ENCODE peak calls at places on chromosomes 4 and X, in seven cellular contexts. One of them, this sample, is unnamed.
A peak's percentile ranks its signal among the peaks of the same experiment; 100 is the strongest.

GRCh38 chr4:77418333-77418732 is 187.3 kb upstream of the CXCL13 start:
- DNase-seq in dermis blood vessel endothelial cell: peak; percentile 7
- DNase-seq in fibroblast of the conjunctiva: no peak
- DNase-seq in upper lobe of right lung: no peak
- DNase-seq in dorsolateral prefrontal cortex: no peak
- DNase-seq in BJ: no peak
- DNase-seq in T-helper 9 cell: no peak
- DNase-seq in this sample: no peak

GRCh38 chr4:94934201-94934600 is 176.4 kb downstream of the BMPR1B start:
- DNase-seq in dermis blood vessel endothelial cell: no peak
- DNase-seq in T-helper 9 cell: no peak
- DNase-seq in upper lobe of right lung: no peak
- DNase-seq in dorsolateral prefrontal cortex: no peak
- DNase-seq in fibroblast of the conjunctiva: no peak
- DNase-seq in BJ: no peak
- DNase-seq in this sample: no peak

GRCh38 chrX:154040307-154040756 is 20.6 kb upstream of the IRAK1 start:
- DNase-seq in fibroblast of the conjunctiva: peak; percentile 55
- DNase-seq in T-helper 9 cell: no peak
- DNase-seq in BJ: peak; percentile 89
- DNase-seq in upper lobe of right lung: no peak
- DNase-seq in dermis blood vessel endothelial cell: peak; percentile 62
- DNase-seq in dorsolateral prefrontal cortex: no peak
- DNase-seq in this sample: no peak

GRCh38 chr4:46931981-46932380 is 22.9 kb upstream of the COX7B2 start:
- DNase-seq in T-helper 9 cell: no peak
- DNase-seq in dorsolateral prefrontal cortex: peak; percentile 43
- DNase-seq in fibroblast of the conjunctiva: no peak
- DNase-seq in BJ: no peak
- DNase-seq in dermis blood vessel endothelial cell: peak; percentile 62
- DNase-seq in upper lobe of right lung: no peak
- DNase-seq in this sample: no peak

GRCh38 chrX:48493890-48494364 is 14.9 kb upstream of the PORCN start:
- DNase-seq in T-helper 9 cell: no peak
- DNase-seq in dermis blood vessel endothelial cell: peak; percentile 63
- DNase-seq in upper lobe of right lung: no peak
- DNase-seq in dorsolateral prefrontal cortex: no peak
- DNase-seq in BJ: no peak
- DNase-seq in fibroblast of the conjunctiva: no peak
- DNase-seq in this sample: no peak

GRCh38 chrX:7088968-7089615 is 58.4 kb upstream of the STS start:
- DNase-seq in T-helper 9 cell: peak; percentile 13
- DNase-seq in upper lobe of right lung: no peak
- DNase-seq in BJ: no peak
- DNase-seq in dorsolateral prefrontal cortex: no peak
- DNase-seq in fibroblast of the conjunctiva: no peak
- DNase-seq in dermis blood vessel endothelial cell: peak; percentile 17
- DNase-seq in this sample: peak; percentile 73

GRCh38 chrX:154411981-154412340 is 622 bp downstream of the TAFAZZIN start:
- DNase-seq in dermis blood vessel endothelial cell: peak; percentile 66
- DNase-seq in upper lobe of right lung: peak; percentile 88
- DNase-seq in fibroblast of the conjunctiva: no peak
- DNase-seq in T-helper 9 cell: peak; percentile 21
- DNase-seq in dorsolateral prefrontal cortex: peak; percentile 51
- DNase-seq in BJ: no peak
- DNase-seq in this sample: peak; percentile 49

GRCh38 chr4:172134536-172134935 is 321.3 kb downstream of the GALNTL6 start:
- DNase-seq in fibroblast of the conjunctiva: no peak
- DNase-seq in BJ: no peak
- DNase-seq in upper lobe of right lung: no peak
- DNase-seq in dermis blood vessel endothelial cell: no peak
- DNase-seq in dorsolateral prefrontal cortex: no peak
- DNase-seq in T-helper 9 cell: no peak
- DNase-seq in this sample: no peak

GRCh38 chr4:150668824-150669223 is 86.9 kb downstream of the MAB21L2 start:
- DNase-seq in upper lobe of right lung: no peak
- DNase-seq in fibroblast of the conjunctiva: no peak
- DNase-seq in BJ: no peak
- DNase-seq in dermis blood vessel endothelial cell: no peak
- DNase-seq in T-helper 9 cell: no peak
- DNase-seq in dorsolateral prefrontal cortex: no peak
- DNase-seq in this sample: no peak

GRCh38 chr4:37383579-37384229 is 139.2 kb downstream of the NWD2 start:
- DNase-seq in dorsolateral prefrontal cortex: no peak
- DNase-seq in upper lobe of right lung: no peak
- DNase-seq in BJ: no peak
- DNase-seq in fibroblast of the conjunctiva: peak; percentile 1
- DNase-seq in T-helper 9 cell: no peak
- DNase-seq in dermis blood vessel endothelial cell: peak; percentile 50
- DNase-seq in this sample: no peak

GRCh38 chrX:88560673-88561330 is 186.2 kb upstream of the CPXCR1 start:
- DNase-seq in dorsolateral prefrontal cortex: no peak
- DNase-seq in T-helper 9 cell: no peak
- DNase-seq in BJ: no peak
- DNase-seq in fibroblast of the conjunctiva: no peak
- DNase-seq in upper lobe of right lung: no peak
- DNase-seq in dermis blood vessel endothelial cell: no peak
- DNase-seq in this sample: no peak

GRCh38 chr4:18937746-18938145 is 916.2 kb upstream of the LCORL start:
- DNase-seq in dorsolateral prefrontal cortex: no peak
- DNase-seq in BJ: no peak
- DNase-seq in upper lobe of right lung: no peak
- DNase-seq in fibroblast of the conjunctiva: no peak
- DNase-seq in dermis blood vessel endothelial cell: no peak
- DNase-seq in T-helper 9 cell: no peak
- DNase-seq in this sample: no peak

GRCh38 chr4:171118091-171118490 is 695.1 kb upstream of the GALNTL6 start:
- DNase-seq in T-helper 9 cell: no peak
- DNase-seq in dermis blood vessel endothelial cell: no peak
- DNase-seq in BJ: no peak
- DNase-seq in fibroblast of the conjunctiva: no peak
- DNase-seq in dorsolateral prefrontal cortex: no peak
- DNase-seq in upper lobe of right lung: no peak
- DNase-seq in this sample: no peak

GRCh38 chrX:97199501-97199900 is 315.8 kb downstream of the RPA4 start:
- DNase-seq in T-helper 9 cell: no peak
- DNase-seq in upper lobe of right lung: no peak
- DNase-seq in dorsolateral prefrontal cortex: no peak
- DNase-seq in dermis blood vessel endothelial cell: no peak
- DNase-seq in fibroblast of the conjunctiva: no peak
- DNase-seq in BJ: no peak
- DNase-seq in this sample: no peak

GRCh38 chr4:79297029-79297428 is 28.8 kb downstream of the NAA11 start:
- DNase-seq in fibroblast of the conjunctiva: no peak
- DNase-seq in dorsolateral prefrontal cortex: no peak
- DNase-seq in T-helper 9 cell: no peak
- DNase-seq in upper lobe of right lung: no peak
- DNase-seq in BJ: no peak
- DNase-seq in dermis blood vessel endothelial cell: no peak
- DNase-seq in this sample: no peak

GRCh38 chrX:153933751-153934472 is 925 bp downstream of the NAA10 start:
- DNase-seq in upper lobe of right lung: no peak
- DNase-seq in dermis blood vessel endothelial cell: peak; percentile 40
- DNase-seq in BJ: no peak
- DNase-seq in T-helper 9 cell: no peak
- DNase-seq in fibroblast of the conjunctiva: no peak
- DNase-seq in dorsolateral prefrontal cortex: no peak
- DNase-seq in this sample: no peak

GRCh38 chr4:184328022-184328736 is 110.5 kb upstream of the ENPP6 start:
- DNase-seq in upper lobe of right lung: no peak
- DNase-seq in BJ: no peak
- DNase-seq in dorsolateral prefrontal cortex: no peak
- DNase-seq in fibroblast of the conjunctiva: no peak
- DNase-seq in dermis blood vessel endothelial cell: no peak
- DNase-seq in T-helper 9 cell: no peak
- DNase-seq in this sample: no peak

GRCh38 chrX:96770315-96770714 is 85.7 kb downstream of the DIAPH2 start:
- DNase-seq in upper lobe of right lung: no peak
- DNase-seq in fibroblast of the conjunctiva: peak; percentile 10
- DNase-seq in dorsolateral prefrontal cortex: no peak
- DNase-seq in dermis blood vessel endothelial cell: peak; percentile 37
- DNase-seq in T-helper 9 cell: no peak
- DNase-seq in BJ: no peak
- DNase-seq in this sample: no peak

GRCh38 chr4:74189331-74190043 is 31.6 kb downstream of the MTHFD2L start:
- DNase-seq in fibroblast of the conjunctiva: peak; percentile 57
- DNase-seq in upper lobe of right lung: no peak
- DNase-seq in dorsolateral prefrontal cortex: no peak
- DNase-seq in T-helper 9 cell: no peak
- DNase-seq in BJ: peak; percentile 7
- DNase-seq in dermis blood vessel endothelial cell: peak; percentile 77
- DNase-seq in this sample: no peak